ENCODE peak calls at places on chromosomes 6 and 20, in nine cellular contexts. R is HepG2, Q is HCT116, F is IMR-90, P is esophagus muscularis mucosa, N is adrenal gland, K is ovary, U is breast epithelium, A is right lobe of liver. O is an unnamed sample.

GRCh38 chr6:134063121-134063965 is 10.9 kb upstream of the SLC2A12 start:
- DNase-seq in R (peak; percentile 40), F (peak; percentile 32), A (no peak), N (no peak), Q (no peak), K (no peak), P (no peak), U (no peak), O (no peak)

GRCh38 chr20:49230575-49231211 is 11.5 kb downstream of the DDX27 start:
- DNase-seq in U (peak; percentile 74), F (peak; percentile 16), P (no peak), Q (no peak), N (no peak), R (no peak), A (peak; percentile 31), K (no peak), O (peak; percentile 59)

GRCh38 chr6:47455533-47456209 is 21.9 kb upstream of the CD2AP start:
- DNase-seq in A (peak; percentile 72), R (no peak), F (no peak), U (no peak), K (no peak), P (no peak), Q (no peak), N (peak; percentile 54), O (peak; percentile 4)

GRCh38 chr6:39998126-39998525 is 63.9 kb upstream of the MOCS1 start:
- DNase-seq in Q (no peak), U (no peak), N (no peak), P (peak; percentile 19), F (no peak), K (no peak), A (no peak), R (no peak), O (no peak)

GRCh38 chr6:158040804-158041347 is 59.2 kb downstream of the SYNJ2 start:
- DNase-seq in R (no peak), U (no peak), N (no peak), A (no peak), P (no peak), K (no peak), Q (no peak), F (peak; percentile 90), O (no peak)

GRCh38 chr6:80457044-80457933 is 350.8 kb downstream of the BCKDHB start:
- DNase-seq in K (peak; percentile 57), U (peak; percentile 62), Q (peak; percentile 38), P (no peak), R (no peak), A (peak; percentile 57), N (peak; percentile 91), F (peak; percentile 98), O (no peak)

GRCh38 chr20:10837901-10838300 is 164.1 kb upstream of the JAG1 start:
- DNase-seq in Q (no peak), U (no peak), P (no peak), K (no peak), A (no peak), F (no peak), N (no peak), R (no peak), O (no peak)

GRCh38 chr20:50005378-50006020 is 22.7 kb downstream of the SNAI1 start:
- DNase-seq in Q (no peak), N (no peak), K (no peak), U (no peak), A (no peak), P (no peak), R (no peak), F (no peak), O (no peak)

GRCh38 chr6:101986476-101986875 is 593.0 kb downstream of the GRIK2 start:
- DNase-seq in U (no peak), N (no peak), A (no peak), K (no peak), P (no peak), R (no peak), F (no peak), Q (no peak), O (no peak)

GRCh38 chr6:108383967-108384366 is 89.1 kb downstream of the AFG1L start:
- DNase-seq in Q (no peak), F (no peak), U (peak; percentile 60), A (no peak), P (no peak), N (no peak), R (no peak), K (no peak), O (no peak)

GRCh38 chr20:63962426-63963347 is 6.5 kb upstream of the UCKL1 start:
- DNase-seq in R (no peak), A (peak; percentile 22), F (no peak), K (no peak), U (no peak), P (no peak), N (no peak), Q (no peak), O (no peak)

GRCh38 chr20:43949741-43950618 is 35.3 kb downstream of the TOX2 start:
- DNase-seq in K (no peak), N (no peak), Q (no peak), R (no peak), F (no peak), U (no peak), A (peak; percentile 49), P (no peak), O (peak; percentile 39)

GRCh38 chr6:40720375-40720748 is 133.2 kb upstream of the LRFN2 start:
- DNase-seq in R (no peak), K (no peak), N (no peak), Q (no peak), P (no peak), U (no peak), A (no peak), F (no peak), O (no peak)

GRCh38 chr6:74879234-74879633 is 326.6 kb downstream of the COL12A1 start:
- DNase-seq in A (no peak), F (peak; percentile 95), P (no peak), R (no peak), U (no peak), N (no peak), Q (no peak), K (no peak), O (no peak)

GRCh38 chr6:43006251-43006650 is 7.5 kb downstream of the MEA1 start:
- DNase-seq in Q (no peak), F (no peak), A (no peak), R (no peak), N (no peak), U (no peak), P (no peak), K (no peak), O (no peak)

GRCh38 chr6:133906050-133906449 is 17.1 kb downstream of the TCF21 start:
- DNase-seq in A (no peak), P (no peak), K (no peak), Q (no peak), N (no peak), U (no peak), R (no peak), F (no peak), O (no peak)

GRCh38 chr20:17843246-17844132 is 125.1 kb downstream of the SNX5 start:
- DNase-seq in U (peak; percentile 76), K (peak; percentile 71), P (no peak), A (no peak), F (peak; percentile 97), N (peak; percentile 65), R (no peak), Q (peak; percentile 88), O (no peak)
- TF ChIP-seq POLR2A in U (no peak), K (no peak), P (no peak), A (no peak), F (no peak), N (no peak), R (no peak), Q (no peak), O (no peak)

DNA sequence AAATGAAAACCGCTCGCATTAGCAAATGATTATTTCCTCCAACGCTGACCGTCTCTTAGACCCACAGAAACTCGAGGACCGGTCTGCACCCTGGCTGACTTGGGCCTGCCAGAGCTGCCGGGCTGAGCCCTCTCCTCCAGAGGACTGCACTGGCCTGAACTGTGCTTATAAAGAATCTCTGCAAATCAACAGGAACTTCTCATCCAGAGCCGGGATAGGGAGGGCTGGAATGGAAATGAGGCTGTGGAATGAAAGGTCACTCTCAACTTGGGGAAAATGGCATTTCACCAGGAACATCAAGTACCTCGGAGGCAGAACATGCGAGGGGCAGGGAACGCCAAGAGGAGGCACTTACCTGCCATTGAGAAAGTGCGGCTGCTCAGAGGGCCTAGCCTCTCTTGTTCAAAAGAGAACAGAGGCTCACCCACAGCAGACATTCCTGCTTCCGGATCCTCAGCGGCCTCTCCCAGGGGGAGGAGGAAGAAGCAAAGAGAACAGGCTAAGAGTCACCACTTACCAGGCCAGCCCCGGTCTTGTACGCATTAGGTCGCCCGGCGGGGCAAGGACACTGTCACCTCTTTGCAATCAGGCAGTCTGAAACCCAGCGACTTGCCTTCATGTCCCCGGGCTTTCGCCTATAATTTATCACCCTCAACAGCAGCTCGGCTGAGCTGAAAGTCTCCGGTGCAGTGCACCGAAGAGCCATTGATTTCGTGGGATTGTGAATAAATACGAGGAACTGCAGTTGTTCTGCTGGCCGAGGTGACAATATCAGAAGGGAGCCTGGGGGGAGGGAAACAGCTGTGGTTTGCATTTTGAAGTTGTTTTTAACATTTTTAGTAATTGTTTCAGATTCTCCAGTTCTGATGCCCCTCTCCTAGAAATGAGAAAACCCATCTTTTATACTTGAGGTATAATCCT is 37.6 kb downstream of the ZMYND8 start:
- DNase-seq in A (peak; percentile 68), P (peak; percentile 97), Q (no peak), F (peak; percentile 69), N (peak; percentile 96), K (peak; percentile 77), R (peak; percentile 62), U (peak; percentile 88), O (peak; percentile 76)
- TF ChIP-seq POLR2A in A (peak; percentile 67), P (peak; percentile 60), Q (no peak), F (peak; percentile 6), N (peak; percentile 77), K (peak; percentile 45), R (peak; percentile 30), U (peak; percentile 53), O (peak; percentile 16)

DNA sequence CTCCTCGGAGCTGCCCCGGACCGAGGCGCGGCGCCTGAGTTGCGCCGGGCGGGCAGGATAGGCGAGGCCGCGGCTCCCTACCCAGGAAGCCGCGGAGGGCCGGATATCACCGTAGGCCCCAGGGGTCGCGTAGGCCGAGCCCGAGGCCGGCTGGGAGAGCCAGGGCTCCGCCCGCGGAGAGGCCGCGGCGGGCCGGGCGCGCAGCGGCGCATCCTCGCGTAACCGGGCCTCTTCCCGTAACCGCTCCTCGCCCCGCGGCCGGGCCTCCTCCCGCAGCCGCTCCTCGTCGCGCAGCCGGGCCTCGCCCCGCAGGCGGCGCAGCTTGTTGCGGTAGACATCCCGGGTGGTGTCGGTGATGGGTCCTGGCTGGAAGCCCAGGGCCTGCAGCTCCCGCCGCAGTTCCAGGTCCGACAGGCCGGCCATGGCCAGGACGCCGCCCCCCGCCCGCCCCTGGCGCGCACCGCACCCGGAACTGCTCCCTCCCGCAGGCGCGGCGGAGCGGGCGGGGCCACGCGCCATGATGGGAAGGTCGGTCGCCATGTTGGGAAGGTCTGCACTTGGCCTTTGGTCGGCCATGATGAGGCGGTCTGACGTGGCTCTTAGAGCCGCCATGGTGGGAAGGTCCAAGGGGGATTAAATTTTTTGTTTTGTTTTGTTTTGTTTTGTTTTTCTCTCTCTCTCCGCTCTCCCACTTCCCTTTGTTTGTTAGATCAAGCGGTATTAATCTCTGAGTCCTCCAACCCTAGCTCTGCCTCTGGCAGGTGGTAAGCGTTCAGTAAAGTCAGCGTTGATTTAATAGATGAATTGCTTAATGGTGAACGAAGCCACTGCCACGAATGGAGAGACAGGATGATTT is at the start of gene LEMD2:
- DNase-seq in Q (peak; percentile 84), N (peak; percentile 97), U (peak; percentile 90), R (peak; percentile 81), P (peak; percentile 98), K (peak; percentile 98), A (peak; percentile 94), F (peak; percentile 94), O (peak; percentile 94)
- TF ChIP-seq POLR2A in Q (peak; percentile 69), N (peak; percentile 90), U (peak; percentile 76), R (peak; percentile 91), P (peak; percentile 94), K (peak; percentile 92), A (peak; percentile 94), F (peak; percentile 71), O (peak; percentile 75)

GRCh38 chr6:2876210-2877056 is 26.7 kb downstream of the SERPINB9 start:
- DNase-seq in N (peak; percentile 93), Q (peak; percentile 58), P (peak; percentile 92), R (peak; percentile 100), F (peak; percentile 81), A (peak; percentile 90), U (peak; percentile 57), K (peak; percentile 63), O (peak; percentile 31)
- TF ChIP-seq POLR2A in N (peak; percentile 85), Q (no peak), P (no peak), R (peak; percentile 52), F (no peak), A (peak; percentile 41), U (no peak), K (no peak), O (no peak)